ENCODE peak calls at places on chromosomes 11 and 22, in five cellular contexts. B is OCI-LY7, S is small intestine, X is hepatocyte, Q is mucosa of descending colon. D is an unnamed sample.

GRCh38 chr11:108752297-108752751 is 87.5 kb downstream of the DDX10 start:
- DNase-seq in B (no peak), S (no peak), X (no peak), Q (no peak), D (no peak)

GRCh38 chr22:22195265-22196017 is 49.1 kb upstream of the VPREB1 start:
- DNase-seq in B (peak; percentile 99), S (peak; percentile 79), X (peak; percentile 92), Q (peak; percentile 89), D (peak; percentile 97)

GRCh38 chr11:112289588-112290461 is 29.2 kb upstream of the PLET1 start:
- DNase-seq in B (peak; percentile 64), S (peak; percentile 71), X (peak; percentile 89), Q (peak; percentile 90), D (peak; percentile 68)

GRCh38 chr11:31492320-31492913 is 17.0 kb downstream of the IMMP1L start:
- DNase-seq in B (no peak), S (no peak), X (no peak), Q (no peak), D (no peak)

GRCh38 chr11:63478896-63479295 is 12.1 kb downstream of the PLAAT5 start:
- DNase-seq in B (peak; percentile 71), S (peak; percentile 71), X (peak; percentile 84), Q (peak; percentile 61), D (peak; percentile 68)

GRCh38 chr11:16923987-16924386 is 90.2 kb downstream of the PLEKHA7 start:
- DNase-seq in B (no peak), S (peak; percentile 98), X (peak; percentile 77), Q (peak; percentile 68), D (peak; percentile 70)

GRCh38 chr11:66188580-66188979 is 79.9 kb upstream of the RAB1B start:
- DNase-seq in B (no peak), S (no peak), X (peak; percentile 10), Q (no peak), D (no peak)

GRCh38 chr11:117295438-117296137 is 4.4 kb downstream of the BACE1-AS start:
- DNase-seq in B (no peak), S (no peak), X (no peak), Q (no peak), D (no peak)

GRCh38 chr11:20337526-20338154 is 25.9 kb upstream of the HTATIP2 start:
- DNase-seq in B (peak; percentile 4), S (no peak), X (peak; percentile 54), Q (peak; percentile 44), D (peak; percentile 57)

GRCh38 chr22:49492308-49492707 is 335.4 kb downstream of the BRD1 start:
- DNase-seq in B (no peak), S (no peak), X (no peak), Q (no peak), D (no peak)
- H3K9me3 ChIP-seq in B (no peaks in the 10 kb centered on the region), S (no peaks in the 10 kb centered on the region), X (no peaks in the 10 kb centered on the region), Q (no peaks in the 10 kb centered on the region), D (no peaks in the 10 kb centered on the region)

DNA sequence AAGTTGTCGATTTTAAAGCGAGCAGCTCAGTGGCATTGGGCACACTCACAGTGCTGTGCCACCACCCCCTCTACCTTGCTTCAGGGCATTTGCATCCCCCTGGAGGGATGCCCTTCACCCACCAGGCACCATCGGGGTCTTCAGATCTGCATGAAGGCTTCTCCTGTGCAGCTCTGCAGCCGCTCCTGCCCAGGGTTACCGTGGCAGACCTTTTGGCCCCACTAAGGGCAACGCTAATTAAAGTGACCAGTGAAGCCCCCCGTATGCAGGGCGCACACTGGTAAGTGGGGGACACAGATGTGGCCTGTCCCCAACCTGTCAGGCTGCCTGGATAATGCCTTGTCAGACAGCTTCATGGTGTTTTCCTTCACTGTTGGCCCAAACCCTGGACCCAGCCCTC is 1117.7 kb downstream of the BRD1 start:
- DNase-seq in B (no peak), S (no peak), X (no peak), Q (no peak), D (no peak)
- H3K9me3 ChIP-seq in B (no peaks in the 10 kb centered on the region), S (no peaks in the 10 kb centered on the region), X (no peaks in the 10 kb centered on the region), Q (no peaks in the 10 kb centered on the region), D (no peaks in the 10 kb centered on the region)

GRCh38 chr22:25232301-25232700 is 12.9 kb downstream of the CRYBB2 start:
- DNase-seq in B (no peak), S (no peak), X (no peak), Q (no peak), D (no peak)
- H3K9me3 ChIP-seq in B (no peaks in the 10 kb centered on the region), S (no peaks in the 10 kb centered on the region), X (no peaks in the 10 kb centered on the region), Q (no peaks in the 10 kb centered on the region), D (no peaks in the 10 kb centered on the region)

GRCh38 chr22:31332886-31333285 is 13.3 kb downstream of the PATZ1 start:
- DNase-seq in B (no peak), S (no peak), X (no peak), Q (no peak), D (no peak)
- H3K9me3 ChIP-seq in B (no peaks in the 10 kb centered on the region), S (no peaks in the 10 kb centered on the region), X (no peaks in the 10 kb centered on the region), Q (no peaks in the 10 kb centered on the region), D (no peaks in the 10 kb centered on the region)

GRCh38 chr11:70901951-70902521 is 350.3 kb downstream of the SHANK2 start:
- DNase-seq in B (no peak), S (no peak), X (no peak), Q (no peak), D (no peak)

GRCh38 chr11:70900540-70900939 is 351.8 kb downstream of the SHANK2 start:
- DNase-seq in B (no peak), S (no peak), X (no peak), Q (no peak), D (no peak)

GRCh38 chr11:70910835-70911234 is 341.5 kb downstream of the SHANK2 start:
- DNase-seq in B (no peak), S (no peak), X (no peak), Q (no peak), D (no peak)

GRCh38 chr11:70908223-70908622 is 344.2 kb downstream of the SHANK2 start:
- DNase-seq in B (no peak), S (no peak), X (no peak), Q (peak; percentile 20), D (no peak)

GRCh38 chr11:70906101-70906500 is 346.3 kb downstream of the SHANK2 start:
- DNase-seq in B (no peak), S (no peak), X (no peak), Q (no peak), D (no peak)
- H3K9me3 ChIP-seq in B (no peaks in the 10 kb centered on the region), S (no peaks in the 10 kb centered on the region), X (no peaks in the 10 kb centered on the region), Q (no peaks in the 10 kb centered on the region), D (no peaks in the 10 kb centered on the region)

GRCh38 chr22:45935573-45935972 is 41.4 kb downstream of the WNT7B start:
- DNase-seq in B (no peak), S (no peak), X (no peak), Q (no peak), D (no peak)

GRCh38 chr22:45937960-45938359 is 39.0 kb downstream of the WNT7B start:
- DNase-seq in B (no peak), S (no peak), X (no peak), Q (no peak), D (no peak)

GRCh38 chr22:45942787-45943493 is 34.0 kb downstream of the WNT7B start:
- DNase-seq in B (no peak), S (no peak), X (no peak), Q (no peak), D (no peak)

GRCh38 chr22:45942344-45942743 is 34.6 kb downstream of the WNT7B start:
- DNase-seq in B (no peak), S (no peak), X (no peak), Q (no peak), D (no peak)

DNA sequence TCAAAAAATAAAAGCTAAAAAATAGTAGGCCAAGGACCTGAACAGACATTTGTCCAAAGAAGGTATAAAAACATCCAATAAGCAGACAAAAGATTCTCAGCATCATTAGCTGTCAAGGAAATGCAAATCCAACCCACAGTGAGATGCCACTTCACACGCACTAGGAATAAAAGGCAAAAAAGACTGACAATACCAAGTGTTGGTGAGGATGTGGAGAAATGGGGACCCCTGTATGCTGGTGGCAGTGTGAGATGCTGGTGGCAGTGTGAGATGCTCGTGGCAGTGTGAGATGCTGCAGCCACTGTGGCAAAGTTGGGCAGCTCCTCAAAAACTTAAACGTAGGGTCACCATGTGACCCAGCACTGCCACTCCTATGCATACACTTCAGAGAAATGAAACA is 38.0 kb downstream of the WNT7B start:
- DNase-seq in B (no peak), S (no peak), X (no peak), Q (no peak), D (no peak)
- H3K9me3 ChIP-seq in B (no peaks in the 10 kb centered on the region), S (no peaks in the 10 kb centered on the region), X (no peaks in the 10 kb centered on the region), Q (no peaks in the 10 kb centered on the region), D (no peaks in the 10 kb centered on the region)

DNA sequence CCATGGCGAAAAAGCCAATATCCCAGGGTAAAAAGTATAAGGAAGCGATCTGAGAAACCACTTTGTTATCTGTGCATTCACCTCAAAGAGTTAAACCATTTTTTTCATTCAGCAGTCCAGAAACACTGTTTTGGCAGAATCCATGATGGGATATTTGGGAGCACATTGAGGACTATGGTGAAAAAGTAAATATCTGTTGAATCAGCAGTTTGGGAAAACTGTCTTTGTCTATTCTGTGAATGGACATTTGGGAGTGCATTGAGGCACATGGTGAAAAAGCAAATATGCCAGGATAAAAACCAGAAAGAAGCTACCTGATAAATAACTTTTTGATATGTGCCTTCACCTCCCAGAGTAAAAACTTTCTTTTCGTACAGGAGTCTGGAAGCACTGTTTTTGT is 187.4 kb downstream of the OR4A47 start:
- DNase-seq in B (no peak), S (no peak), X (no peak), Q (no peak), D (no peak)
- H3K9me3 ChIP-seq in B (no peaks in the 10 kb centered on the region), S (no peaks in the 10 kb centered on the region), X (no peaks in the 10 kb centered on the region), Q (peaks cover 77% of the 10 kb centered on the region), D (no peaks in the 10 kb centered on the region)

GRCh38 chr22:48546653-48547424 is 1280.8 kb downstream of the BRD1 start:
- DNase-seq in B (no peak), S (no peak), X (no peak), Q (no peak), D (no peak)

GRCh38 chr22:48547971-48548370 is 1279.7 kb downstream of the BRD1 start:
- DNase-seq in B (no peak), S (no peak), X (no peak), Q (no peak), D (no peak)

GRCh38 chr22:48548391-48548790 is 1279.3 kb downstream of the BRD1 start:
- DNase-seq in B (no peak), S (no peak), X (no peak), Q (no peak), D (no peak)

GRCh38 chr22:48541401-48542098 is 1286.1 kb downstream of the BRD1 start:
- DNase-seq in B (no peak), S (no peak), X (no peak), Q (no peak), D (no peak)

DNA sequence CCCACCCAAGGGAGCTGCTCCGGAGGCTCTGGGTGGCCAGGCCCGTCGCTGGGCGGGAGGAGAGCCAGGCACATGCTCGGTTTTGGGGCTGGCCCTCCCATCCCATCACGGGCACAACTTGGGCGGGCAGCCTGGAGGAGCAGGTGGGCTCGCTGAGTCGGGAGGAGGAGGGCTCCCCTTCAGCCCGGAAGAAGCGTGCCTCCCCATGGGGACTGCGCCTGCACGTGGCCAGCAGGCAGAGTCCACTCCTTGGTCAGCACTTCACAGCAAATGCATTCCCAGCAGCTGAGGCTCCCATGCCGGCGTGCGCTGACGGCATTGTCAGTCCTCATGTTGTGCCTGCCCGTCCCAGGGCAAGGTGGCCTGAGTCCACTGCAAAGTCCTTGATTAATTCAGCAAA is 1281.7 kb downstream of the BRD1 start:
- DNase-seq in B (no peak), S (no peak), X (no peak), Q (no peak), D (no peak)
- H3K9me3 ChIP-seq in B (no peaks in the 10 kb centered on the region), S (no peaks in the 10 kb centered on the region), X (no peaks in the 10 kb centered on the region), Q (no peaks in the 10 kb centered on the region), D (no peaks in the 10 kb centered on the region)

DNA sequence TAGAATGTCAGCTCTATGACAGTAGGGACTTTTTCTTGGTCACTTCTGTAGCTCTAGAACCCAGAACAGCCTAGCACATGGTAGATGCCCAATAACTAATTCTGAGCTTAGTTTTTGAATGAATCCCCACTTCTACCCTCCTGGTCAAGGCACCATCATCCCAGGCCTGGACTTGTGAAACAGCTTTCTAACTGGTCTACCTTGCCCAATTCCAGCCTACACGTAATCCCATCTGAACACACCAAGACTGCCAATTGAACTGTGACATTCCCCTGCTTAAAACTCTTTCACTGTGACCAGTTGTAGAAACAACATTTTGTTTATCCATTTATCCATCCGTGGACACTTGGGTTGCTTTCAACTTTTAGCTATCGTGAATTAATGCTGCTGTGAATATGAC is 6.1 kb upstream of the FOLR3 start:
- DNase-seq in B (no peak), S (no peak), X (no peak), Q (no peak), D (no peak)
- H3K9me3 ChIP-seq in B (peaks cover 33% of the 10 kb centered on the region), S (no peaks in the 10 kb centered on the region), X (no peaks in the 10 kb centered on the region), Q (peaks cover 4% of the 10 kb centered on the region), D (no peaks in the 10 kb centered on the region)

D was measured in MM.1S.